ENCODE peak calls at places on chromosomes 6 and 20, in ten cellular contexts. Q is astrocyte of the spinal cord, E is lower leg skin, X is stomach, L is A549, T is tibial artery, R is upper lobe of left lung, H is left lung, K is foreskin fibroblast, N is lung. F is an unnamed sample.

GRCh38 chr20:41453006-41453950 is 86.7 kb upstream of the EMILIN3 start:
- DNase-seq in Q (no peak), E (no peak), X (no peak), L (no peak), T (no peak), R (no peak), H (no peak), K (no peak), N (no peak), F (no peak)

GRCh38 chr20:63070771-63071540 is 64.2 kb upstream of the BHLHE23 start:
- DNase-seq in Q (no peak), E (no peak), X (no peak), L (no peak), T (peak; percentile 38), R (no peak), H (peak; percentile 43), K (no peak), N (no peak), F (no peak)

GRCh38 chr6:15473741-15474161 is 189.1 kb downstream of the DTNBP1 start:
- DNase-seq in Q (peak; percentile 92), E (no peak), X (no peak), L (no peak), T (no peak), R (no peak), H (no peak), K (peak; percentile 81), N (no peak), F (no peak)

GRCh38 chr20:58718121-58718563 is 25.5 kb downstream of the NPEPL1 start:
- DNase-seq in Q (no peak), E (peak; percentile 11), X (no peak), L (no peak), T (peak; percentile 51), R (no peak), H (peak; percentile 61), K (no peak), N (peak; percentile 30), F (peak; percentile 8)

GRCh38 chr20:54545959-54546358 is 70.6 kb downstream of the DOK5 start:
- DNase-seq in Q (no peak), E (no peak), X (no peak), L (no peak), T (no peak), R (no peak), H (no peak), K (peak; percentile 0), N (no peak), F (no peak)

GRCh38 chr6:53103993-53104675 is 38.9 kb downstream of the FBXO9 start:
- DNase-seq in Q (peak; percentile 19), E (no peak), X (no peak), L (no peak), T (no peak), R (no peak), H (no peak), K (no peak), N (no peak), F (no peak)

GRCh38 chr6:15495375-15495901 is 167.4 kb downstream of the DTNBP1 start:
- DNase-seq in Q (no peak), E (peak; percentile 66), X (no peak), L (no peak), T (peak; percentile 69), R (no peak), H (no peak), K (no peak), N (no peak), F (no peak)

GRCh38 chr6:138107078-138107751 is at the start of gene PERP:
- DNase-seq in Q (peak; percentile 43), E (peak; percentile 77), X (peak; percentile 86), L (peak; percentile 63), T (peak; percentile 80), R (peak; percentile 94), H (peak; percentile 93), K (peak; percentile 53), N (peak; percentile 64), F (peak; percentile 94)

GRCh38 chr6:84615113-84615850 is 149.1 kb downstream of the TBX18 start:
- DNase-seq in Q (no peak), E (no peak), X (no peak), L (no peak), T (no peak), R (no peak), H (no peak), K (no peak), N (no peak), F (no peak)

GRCh38 chr20:50861012-50861411 is 66.2 kb downstream of the BCAS4 start:
- DNase-seq in Q (no peak), E (no peak), X (no peak), L (no peak), T (no peak), R (peak; percentile 59), H (no peak), K (no peak), N (no peak), F (no peak)

GRCh38 chr6:167546611-167547327 is 221.9 kb downstream of the TTLL2 start:
- DNase-seq in Q (no peak), E (no peak), X (no peak), L (no peak), T (no peak), R (no peak), H (no peak), K (no peak), N (no peak), F (no peak)

GRCh38 chr6:84016029-84016428 is 17.5 kb upstream of the MRAP2 start:
- DNase-seq in Q (no peak), E (no peak), X (no peak), L (no peak), T (no peak), R (no peak), H (no peak), K (no peak), N (no peak), F (no peak)

GRCh38 chr6:7433211-7433610 is 43.6 kb downstream of the RIOK1 start:
- DNase-seq in Q (no peak), E (no peak), X (no peak), L (no peak), T (no peak), R (no peak), H (no peak), K (no peak), N (no peak), F (no peak)

GRCh38 chr20:22586645-22587310 is 2.4 kb upstream of the FOXA2 start:
- DNase-seq in Q (no peak), E (no peak), X (peak; percentile 79), L (peak; percentile 83), T (no peak), R (peak; percentile 94), H (peak; percentile 89), K (no peak), N (peak; percentile 61), F (peak; percentile 81)

GRCh38 chr6:47420394-47421371 is 56.9 kb upstream of the CD2AP start:
- DNase-seq in Q (peak; percentile 38), E (no peak), X (no peak), L (no peak), T (no peak), R (no peak), H (no peak), K (no peak), N (no peak), F (no peak)

GRCh38 chr6:89413006-89413400 is 930 bp upstream of the RRAGD start:
- DNase-seq in Q (no peak), E (peak; percentile 18), X (peak; percentile 44), L (no peak), T (no peak), R (no peak), H (no peak), K (no peak), N (no peak), F (no peak)

DNA sequence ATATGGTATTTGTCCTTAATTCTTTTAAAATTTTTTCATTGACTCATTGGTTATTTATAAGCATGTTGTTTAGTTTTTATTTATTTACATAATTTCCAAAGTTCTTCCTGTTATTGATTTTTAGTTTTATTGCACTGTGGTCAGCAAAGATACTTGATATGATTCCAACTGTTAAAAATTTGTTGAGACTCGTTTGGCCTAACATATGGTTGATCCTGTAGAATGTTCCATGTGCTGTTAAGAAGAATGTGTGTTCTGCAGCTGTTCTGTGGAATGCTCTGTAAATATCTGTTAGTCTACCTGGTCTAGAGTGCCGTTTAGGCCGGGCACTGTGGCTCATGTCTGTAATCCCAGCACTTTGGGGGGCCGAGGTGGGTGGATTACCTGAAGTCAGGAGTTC is 197.7 kb downstream of the CD109 start:
- DNase-seq in Q (no peak), E (no peak), X (no peak), L (no peak), T (no peak), R (no peak), H (no peak), K (no peak), N (no peak), F (no peak)
- TF ChIP-seq CTCF in Q (no peak), E (no peak), X (no peak), L (no peak), T (no peak), R (no peak), H (no peak), K (no peak), N (no peak), F (no peak)

DNA sequence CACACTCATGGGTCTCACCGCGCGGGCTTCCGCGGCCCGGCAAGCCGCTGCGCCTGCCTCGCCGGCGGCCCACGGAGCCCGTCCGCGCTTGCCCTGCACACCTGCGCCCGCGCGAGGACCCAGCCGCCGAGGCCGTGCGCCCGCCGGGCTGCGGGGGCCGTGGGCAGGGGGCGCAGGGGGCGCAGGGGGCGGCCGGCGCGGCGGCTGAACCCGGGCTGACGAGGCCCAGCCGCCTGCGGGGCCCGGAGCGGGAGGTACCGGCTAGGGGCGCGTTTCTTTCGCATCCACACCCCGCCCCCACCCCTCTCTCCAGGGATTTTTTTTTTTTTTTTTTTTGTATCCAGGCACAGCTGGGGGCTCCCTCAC is 43.8 kb upstream of the OSTM1 start:
- DNase-seq in Q (no peak), E (no peak), X (no peak), L (no peak), T (no peak), R (no peak), H (no peak), K (no peak), N (no peak), F (no peak)
- H3K4me3 ChIP-seq in Q (peak overlapping the region; percentile 52), E (peak overlapping the region; percentile 47), X (peak overlapping the region; percentile 51), L (peak overlapping the region; percentile 46), T (peak overlapping the region; percentile 54), R (peak overlapping the region; percentile 50), H (peak overlapping the region; percentile 65), K (peak overlapping the region; percentile 64), N (peak overlapping the region; percentile 49), F (peak overlapping the region; percentile 65)

DNA sequence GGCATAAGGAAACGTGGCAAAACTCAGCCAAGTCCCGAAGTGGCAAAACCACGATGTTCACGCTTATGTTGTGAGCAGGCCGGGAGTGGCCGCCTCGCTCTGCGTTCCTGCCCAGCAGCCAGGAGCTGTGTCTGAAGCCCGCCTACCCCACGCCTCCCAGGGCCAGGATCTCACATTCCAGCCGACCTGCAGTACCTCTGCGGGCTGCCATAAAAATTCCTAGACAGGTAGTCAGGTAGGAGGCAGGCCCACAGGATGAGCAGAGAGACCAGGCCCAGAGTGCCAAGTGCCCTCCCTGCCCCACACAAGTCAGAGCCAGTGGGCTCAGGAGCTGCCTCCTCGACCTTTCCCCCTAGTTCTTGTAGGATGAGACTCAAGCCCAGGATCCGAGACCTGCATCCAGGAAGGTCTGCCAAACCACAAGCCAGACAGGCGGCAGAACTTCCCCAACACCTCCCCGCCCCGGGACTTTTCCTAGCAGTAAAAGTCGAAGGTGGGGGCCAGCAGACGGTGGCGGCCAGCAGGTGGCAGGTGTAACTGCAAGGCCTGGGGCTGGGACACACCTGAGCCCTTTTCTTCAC is 16.7 kb downstream of the PMEPA1 start:
- DNase-seq in Q (peak; percentile 61), E (no peak), X (peak; percentile 66), L (no peak), T (no peak), R (peak; percentile 79), H (no peak), K (no peak), N (no peak), F (peak; percentile 30)
- TF ChIP-seq CTCF in Q (peak; percentile 29), E (no peak), X (no peak), L (peak; percentile 15), T (no peak), R (peak; percentile 25), H (peak; percentile 19), K (no peak), N (no peak), F (peak; percentile 70)

GRCh38 chr6:123849406-123849805 is 45.7 kb downstream of the NKAIN2 start:
- DNase-seq in Q (no peak), E (no peak), X (no peak), L (no peak), T (no peak), R (no peak), H (no peak), K (no peak), N (no peak), F (no peak)
- H3K4me3 ChIP-seq in Q (no peak overlapping the region), E (no peak overlapping the region), X (no peak overlapping the region), L (no peak overlapping the region), T (no peak overlapping the region), R (no peak overlapping the region), H (no peak overlapping the region), K (no peak overlapping the region), N (no peak overlapping the region), F (no peak overlapping the region)

F was measured in Peyer's patch.